ENCODE peak calls at places on chromosomes 1 and 21, in six cellular contexts. K is IMR-90, W is neural progenitor cell, J is A549, S is Caco-2, N is astrocyte of the spinal cord. B is an unnamed sample.
A peak's percentile ranks its signal among the peaks of the same experiment; 100 is the strongest.

GRCh38 chr1:168498159-168498609 is 45.6 kb downstream of the XCL2 start:
- DNase-seq in W (no peak), J (no peak), N (peak; percentile 57), S (no peak), K (peak; percentile 56), B (no peak)

GRCh38 chr1:97308131-97308530 is 586.5 kb downstream of the PTBP2 start:
- DNase-seq in K (peak; percentile 81), J (no peak), N (no peak), S (no peak), W (no peak), B (no peak)

GRCh38 chr1:35894183-35894582 is 11.2 kb downstream of the AGO1 start:
- DNase-seq in J (peak; percentile 46), W (no peak), S (no peak), K (peak; percentile 52), N (peak; percentile 33), B (peak; percentile 38)

GRCh38 chr1:94754570-94754969 is 65.6 kb upstream of the SLC44A3 start:
- DNase-seq in J (no peak), N (peak; percentile 12), W (no peak), K (peak; percentile 24), S (no peak), B (no peak)

GRCh38 chr1:203996126-203996525 is 76.8 kb upstream of the SOX13 start:
- DNase-seq in S (no peak), N (no peak), J (peak; percentile 14), W (peak; percentile 83), K (no peak), B (no peak)

GRCh38 chr1:109630881-109631512 is 11.4 kb downstream of the AMPD2 start:
- DNase-seq in K (no peak), W (no peak), J (no peak), N (no peak), S (no peak), B (no peak)

GRCh38 chr1:169049258-169049936 is 57.1 kb upstream of the ATP1B1 start:
- DNase-seq in S (no peak), N (no peak), K (no peak), J (no peak), W (no peak), B (no peak)

GRCh38 chr1:91020486-91020885 is 1.3 kb downstream of the ZNF644 start:
- DNase-seq in J (no peak), W (no peak), K (peak; percentile 19), N (no peak), S (no peak), B (no peak)

GRCh38 chr1:8197493-8198282 is 120.2 kb upstream of the SLC45A1 start:
- DNase-seq in S (peak; percentile 86), W (no peak), K (peak; percentile 97), N (peak; percentile 91), J (peak; percentile 91), B (peak; percentile 92)

GRCh38 chr1:183185941-183186490 is at the start of gene LAMC2:
- DNase-seq in N (peak; percentile 48), S (peak; percentile 90), J (peak; percentile 73), W (peak; percentile 75), K (peak; percentile 52), B (peak; percentile 36)

GRCh38 chr21:37868446-37868845 is 47.8 kb downstream of the KCNJ6 start:
- DNase-seq in K (no peak), W (no peak), N (no peak), S (no peak), J (no peak), B (no peak)

GRCh38 chr21:46119565-46120271 is 21.8 kb downstream of the COL6A2 start:
- DNase-seq in J (no peak), S (peak; percentile 19), W (no peak), K (no peak), N (no peak), B (no peak)

GRCh38 chr21:41141031-41141457 is 26.9 kb upstream of the BACE2 start:
- DNase-seq in S (no peak), N (peak; percentile 27), W (no peak), K (peak; percentile 20), J (no peak), B (peak; percentile 6)

GRCh38 chr1:88001460-88001859 is 672.8 kb downstream of the LMO4 start:
- DNase-seq in N (peak; percentile 32), J (peak; percentile 55), K (peak; percentile 49), W (no peak), S (no peak), B (no peak)

GRCh38 chr1:173255214-173255813 is 48.2 kb upstream of the TNFSF4 start:
- DNase-seq in K (peak; percentile 61), W (peak; percentile 45), J (peak; percentile 41), N (peak; percentile 58), S (no peak), B (peak; percentile 52)

GRCh38 chr21:21001591-21002100 is 3.4 kb downstream of the NCAM2 start:
- DNase-seq in J (no peak), K (no peak), N (no peak), W (no peak), S (no peak), B (no peak)

DNA sequence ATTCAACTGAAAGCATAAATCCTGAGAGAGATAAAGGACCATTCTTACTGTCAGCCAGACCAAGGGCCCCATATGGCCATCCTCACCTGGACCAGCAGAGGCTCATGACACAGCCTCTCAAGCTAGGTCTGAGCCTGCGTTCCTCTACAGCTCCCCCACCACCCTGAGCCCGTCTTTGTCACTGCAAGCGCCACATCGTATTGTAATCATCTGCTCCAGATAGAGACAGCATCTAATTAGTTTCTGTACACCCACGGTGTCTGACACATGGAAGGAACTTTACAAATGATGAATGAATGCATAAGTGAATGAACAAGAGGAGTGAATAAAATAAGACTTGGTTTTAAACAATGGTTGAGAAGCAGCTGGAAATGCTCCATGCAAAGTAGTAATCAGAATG is 649.1 kb downstream of the SMYD3 start:
- DNase-seq in J (no peak), N (no peak), W (no peak), K (no peak), S (no peak), B (no peak)
- TF ChIP-seq CTCF in J (no peak), N (no peak), W (no peak), K (no peak), S (no peak), B (no peak)

GRCh38 chr1:228405979-228406265 is 713 bp downstream of the TRIM11 start:
- DNase-seq in W (no peak), S (no peak), J (no peak), N (no peak), K (peak; percentile 17), B (no peak)

GRCh38 chr1:228408869-228409805 is 2.5 kb upstream of the TRIM11 start:
- DNase-seq in W (no peak), N (no peak), K (no peak), S (no peak), J (no peak), B (no peak)

GRCh38 chr1:228407118-228408040 is 744 bp upstream of the TRIM11 start:
- DNase-seq in W (peak; percentile 60), N (no peak), S (no peak), K (no peak), J (no peak), B (no peak)

GRCh38 chr1:228410015-228410414 is 3.4 kb upstream of the TRIM11 start:
- DNase-seq in K (peak; percentile 51), W (no peak), N (no peak), J (no peak), S (no peak), B (no peak)

DNA sequence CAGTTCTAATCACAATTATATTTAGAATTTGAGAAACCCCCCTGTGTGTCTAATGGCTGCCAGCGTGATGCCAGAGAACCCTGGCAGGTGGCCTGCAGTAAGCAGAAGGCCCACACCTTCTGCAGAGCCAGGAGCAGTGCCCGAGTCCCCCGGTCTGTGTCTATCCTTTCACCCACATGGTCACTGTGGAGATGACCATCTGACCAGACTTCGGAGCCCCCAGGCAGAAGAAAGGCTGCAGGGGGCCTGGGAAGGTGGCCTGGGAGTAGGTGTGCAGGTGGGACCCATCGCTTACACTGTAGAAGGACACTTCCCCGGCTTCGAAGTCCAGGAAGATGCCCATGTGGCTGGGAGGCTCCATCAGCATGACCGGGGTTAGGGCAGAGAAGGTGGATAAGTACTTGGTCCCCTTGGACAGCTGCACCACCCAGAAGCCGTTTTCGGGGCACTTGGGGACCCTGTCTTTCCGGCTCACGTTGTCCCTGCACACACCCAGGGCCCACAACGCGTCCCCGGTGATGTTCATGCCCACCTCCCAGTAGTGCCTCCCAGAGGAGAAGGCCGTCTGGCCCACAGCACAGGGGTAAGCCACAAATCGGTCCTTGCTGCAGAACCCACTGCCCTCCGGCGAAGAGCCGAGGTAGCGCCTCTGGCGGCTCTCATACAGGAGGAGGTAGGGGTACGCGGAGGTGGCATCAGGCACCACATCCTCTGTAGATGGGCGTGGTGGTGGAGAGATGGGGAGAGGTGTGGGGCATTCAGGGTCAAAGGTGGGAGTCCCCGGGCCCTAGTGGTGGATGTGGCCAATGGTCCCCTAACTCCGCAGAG is 1.6 kb upstream of the TRIM11 start:
- DNase-seq in K (no peak), S (no peak), N (no peak), J (no peak), W (no peak), B (no peak)
- H3K4me3 ChIP-seq in K (no peak overlapping the region), S (peak overlapping the region; percentile 99), N (peak overlapping the region; percentile 82), J (peak overlapping the region; percentile 97), W (peak overlapping the region; percentile 99), B (no peak overlapping the region)

DNA sequence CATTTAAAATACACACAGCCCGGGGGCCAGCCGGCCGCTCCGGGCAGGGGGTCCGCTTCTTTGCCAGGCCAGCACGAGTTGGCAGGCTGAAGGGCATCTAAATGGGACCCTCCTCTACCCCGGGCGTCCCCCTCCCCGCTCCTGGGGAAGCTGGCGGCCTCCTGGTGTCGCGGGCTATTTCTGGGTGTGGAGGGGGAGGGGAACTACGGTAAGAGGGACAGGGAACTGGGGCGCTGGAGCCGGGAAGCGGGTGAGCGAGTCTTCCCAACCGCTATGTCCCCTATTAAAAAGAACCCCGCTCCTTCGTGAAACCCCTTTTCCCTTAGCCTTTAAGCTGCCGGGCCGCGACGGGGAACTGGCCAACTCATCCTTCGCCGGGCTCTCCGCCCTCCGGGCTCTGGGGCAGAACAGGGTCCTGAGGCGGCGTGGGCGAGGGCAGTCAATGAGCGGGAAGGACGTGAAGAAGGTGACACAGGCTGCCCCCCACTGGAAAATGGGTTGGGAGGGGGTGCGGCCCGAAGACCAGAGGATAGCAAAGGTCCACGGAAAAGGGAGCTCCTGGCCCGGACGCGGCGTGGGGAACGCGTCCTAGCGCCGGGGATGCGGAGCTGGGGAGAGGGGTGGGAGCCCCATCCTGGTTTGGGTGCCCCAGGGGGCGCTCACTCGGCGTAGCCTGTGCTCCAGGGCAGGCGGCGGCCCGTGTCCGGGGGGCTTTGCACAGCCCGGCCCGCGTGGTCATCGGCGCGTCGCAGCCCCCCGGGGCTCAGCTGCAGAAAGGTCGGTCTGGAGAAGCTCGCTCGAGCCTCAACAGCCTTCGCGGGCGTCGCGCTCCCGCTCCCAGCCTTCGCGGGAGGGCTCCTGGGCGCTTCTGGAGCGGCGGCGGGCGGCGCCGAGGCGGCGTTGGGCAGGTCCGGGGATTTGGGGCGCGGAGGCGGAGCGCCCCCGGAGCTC is 544 bp downstream of the PPM1J start:
- DNase-seq in J (no peak), S (no peak), W (peak; percentile 59), N (no peak), K (no peak), B (no peak)
- TF ChIP-seq CTCF in J (no peak), S (no peak), W (peak; percentile 29), N (no peak), K (no peak), B (peak; percentile 18)

GRCh38 chr1:150282558-150282958 is 204 bp downstream of the CIART start:
- DNase-seq in K (peak; percentile 22), W (no peak), J (no peak), S (no peak), N (no peak), B (no peak)
- H3K4me3 ChIP-seq in K (peak overlapping the region; percentile 58), W (peak overlapping the region; percentile 71), J (peak overlapping the region; percentile 52), S (peak overlapping the region; percentile 63), N (peak overlapping the region; percentile 70), B (peak overlapping the region; percentile 53)

GRCh38 chr1:12184008-12184681 is 17.4 kb downstream of the TNFRSF1B start:
- DNase-seq in K (peak; percentile 85), J (no peak), W (peak; percentile 61), S (no peak), N (peak; percentile 92), B (peak; percentile 66)
- TF ChIP-seq CTCF in K (peak; percentile 51), J (no peak), W (peak; percentile 9), S (no peak), N (peak; percentile 40), B (peak; percentile 61)

B was measured in brain microvascular endothelial cell.